ENCODE peak calls at places on chromosomes 3 and 15, in seven cellular contexts. One of them, this sample, is unnamed.
A peak's percentile ranks its signal among the peaks of the same experiment; 100 is the strongest.

GRCh38 chr3:94308767-94309166 is 245.9 kb downstream of the NSUN3 start:
- DNase-seq in NCI-H510A treated with DMSO at 0.1 percent for 48 hours: no peak
- DNase-seq in activated T-helper 1 cell treated with anti-CD3 and anti-CD28 coated beads, Interleukin-12 subunit alpha, Interleukin-12 subunit beta, Interleukin-2, Interleukin-4 antibody, amounts not matched to agents 30 ng/mL and 10 ng/mL and 1 ng/mL, durations not matched to agents 14 hours and 24 hours and 36 hours: no peak
- DNase-seq in GM13976: no peak
- DNase-seq in OCI-LY7: no peak
- DNase-seq in T-helper 1 cell: no peak
- DNase-seq in hepatic stellate cell: no peak
- DNase-seq in this sample: no peak

GRCh38 chr3:195809291-195809785 is 2.4 kb downstream of the MUC4 start:
- DNase-seq in NCI-H510A treated with DMSO at 0.1 percent for 48 hours: no peak
- DNase-seq in GM13976: no peak
- DNase-seq in hepatic stellate cell: no peak
- DNase-seq in T-helper 1 cell: no peak
- DNase-seq in OCI-LY7: no peak
- DNase-seq in activated T-helper 1 cell treated with anti-CD3 and anti-CD28 coated beads, Interleukin-12 subunit alpha, Interleukin-12 subunit beta, Interleukin-2, Interleukin-4 antibody, amounts not matched to agents 30 ng/mL and 10 ng/mL and 1 ng/mL, durations not matched to agents 14 hours and 24 hours and 36 hours: no peak
- DNase-seq in this sample: no peak

GRCh38 chr3:23552506-23552905 is 253.2 kb upstream of the UBE2E1 start:
- DNase-seq in hepatic stellate cell: no peak
- DNase-seq in NCI-H510A treated with DMSO at 0.1 percent for 48 hours: no peak
- DNase-seq in GM13976: no peak
- DNase-seq in activated T-helper 1 cell treated with anti-CD3 and anti-CD28 coated beads, Interleukin-12 subunit alpha, Interleukin-12 subunit beta, Interleukin-2, Interleukin-4 antibody, amounts not matched to agents 30 ng/mL and 10 ng/mL and 1 ng/mL, durations not matched to agents 14 hours and 24 hours and 36 hours: no peak
- DNase-seq in OCI-LY7: no peak
- DNase-seq in T-helper 1 cell: no peak
- DNase-seq in this sample: no peak

GRCh38 chr3:134059680-134060560 is 30.2 kb upstream of the SLCO2A1 start:
- DNase-seq in hepatic stellate cell: no peak
- DNase-seq in OCI-LY7: no peak
- DNase-seq in NCI-H510A treated with DMSO at 0.1 percent for 48 hours: no peak
- DNase-seq in GM13976: no peak
- DNase-seq in activated T-helper 1 cell treated with anti-CD3 and anti-CD28 coated beads, Interleukin-12 subunit alpha, Interleukin-12 subunit beta, Interleukin-2, Interleukin-4 antibody, amounts not matched to agents 30 ng/mL and 10 ng/mL and 1 ng/mL, durations not matched to agents 14 hours and 24 hours and 36 hours: no peak
- DNase-seq in T-helper 1 cell: no peak
- DNase-seq in this sample: no peak

GRCh38 chr3:115100172-115100571 is 46.9 kb downstream of the ZBTB20 start:
- DNase-seq in hepatic stellate cell: no peak
- DNase-seq in GM13976: no peak
- DNase-seq in activated T-helper 1 cell treated with anti-CD3 and anti-CD28 coated beads, Interleukin-12 subunit alpha, Interleukin-12 subunit beta, Interleukin-2, Interleukin-4 antibody, amounts not matched to agents 30 ng/mL and 10 ng/mL and 1 ng/mL, durations not matched to agents 14 hours and 24 hours and 36 hours: peak; percentile 10
- DNase-seq in T-helper 1 cell: peak; percentile 0
- DNase-seq in OCI-LY7: peak; percentile 53
- DNase-seq in NCI-H510A treated with DMSO at 0.1 percent for 48 hours: peak; percentile 84
- DNase-seq in this sample: peak; percentile 20

GRCh38 chr15:68487087-68487843 is 55.3 kb upstream of the ITGA11 start:
- DNase-seq in GM13976: no peak
- DNase-seq in T-helper 1 cell: no peak
- DNase-seq in activated T-helper 1 cell treated with anti-CD3 and anti-CD28 coated beads, Interleukin-12 subunit alpha, Interleukin-12 subunit beta, Interleukin-2, Interleukin-4 antibody, amounts not matched to agents 30 ng/mL and 10 ng/mL and 1 ng/mL, durations not matched to agents 14 hours and 24 hours and 36 hours: no peak
- DNase-seq in NCI-H510A treated with DMSO at 0.1 percent for 48 hours: no peak
- DNase-seq in OCI-LY7: no peak
- DNase-seq in hepatic stellate cell: peak; percentile 57
- DNase-seq in this sample: no peak

GRCh38 chr3:39050020-39050419 is 1.7 kb downstream of the SCN11A start:
- DNase-seq in T-helper 1 cell: no peak
- DNase-seq in hepatic stellate cell: no peak
- DNase-seq in activated T-helper 1 cell treated with anti-CD3 and anti-CD28 coated beads, Interleukin-12 subunit alpha, Interleukin-12 subunit beta, Interleukin-2, Interleukin-4 antibody, amounts not matched to agents 30 ng/mL and 10 ng/mL and 1 ng/mL, durations not matched to agents 14 hours and 24 hours and 36 hours: no peak
- DNase-seq in OCI-LY7: peak; percentile 17
- DNase-seq in NCI-H510A treated with DMSO at 0.1 percent for 48 hours: no peak
- DNase-seq in GM13976: no peak
- DNase-seq in this sample: no peak

GRCh38 chr3:188929138-188929537 is 242.6 kb upstream of the TPRG1 start:
- DNase-seq in OCI-LY7: no peak
- DNase-seq in T-helper 1 cell: no peak
- DNase-seq in activated T-helper 1 cell treated with anti-CD3 and anti-CD28 coated beads, Interleukin-12 subunit alpha, Interleukin-12 subunit beta, Interleukin-2, Interleukin-4 antibody, amounts not matched to agents 30 ng/mL and 10 ng/mL and 1 ng/mL, durations not matched to agents 14 hours and 24 hours and 36 hours: no peak
- DNase-seq in GM13976: no peak
- DNase-seq in hepatic stellate cell: no peak
- DNase-seq in NCI-H510A treated with DMSO at 0.1 percent for 48 hours: peak; percentile 55
- DNase-seq in this sample: no peak

GRCh38 chr15:23599053-23599452 is 33.6 kb downstream of the MKRN3 start:
- DNase-seq in OCI-LY7: no peak
- DNase-seq in GM13976: no peak
- DNase-seq in hepatic stellate cell: no peak
- DNase-seq in activated T-helper 1 cell treated with anti-CD3 and anti-CD28 coated beads, Interleukin-12 subunit alpha, Interleukin-12 subunit beta, Interleukin-2, Interleukin-4 antibody, amounts not matched to agents 30 ng/mL and 10 ng/mL and 1 ng/mL, durations not matched to agents 14 hours and 24 hours and 36 hours: no peak
- DNase-seq in NCI-H510A treated with DMSO at 0.1 percent for 48 hours: no peak
- DNase-seq in T-helper 1 cell: no peak
- DNase-seq in this sample: no peak

GRCh38 chr3:161203485-161204098 is 17.5 kb upstream of the NMD3 start:
- DNase-seq in activated T-helper 1 cell treated with anti-CD3 and anti-CD28 coated beads, Interleukin-12 subunit alpha, Interleukin-12 subunit beta, Interleukin-2, Interleukin-4 antibody, amounts not matched to agents 30 ng/mL and 10 ng/mL and 1 ng/mL, durations not matched to agents 14 hours and 24 hours and 36 hours: no peak
- DNase-seq in hepatic stellate cell: no peak
- DNase-seq in OCI-LY7: no peak
- DNase-seq in NCI-H510A treated with DMSO at 0.1 percent for 48 hours: no peak
- DNase-seq in T-helper 1 cell: no peak
- DNase-seq in GM13976: no peak
- DNase-seq in this sample: no peak

GRCh38 chr3:188206787-188207186 is 52.8 kb downstream of the LPP start:
- DNase-seq in T-helper 1 cell: no peak
- DNase-seq in hepatic stellate cell: no peak
- DNase-seq in GM13976: no peak
- DNase-seq in activated T-helper 1 cell treated with anti-CD3 and anti-CD28 coated beads, Interleukin-12 subunit alpha, Interleukin-12 subunit beta, Interleukin-2, Interleukin-4 antibody, amounts not matched to agents 30 ng/mL and 10 ng/mL and 1 ng/mL, durations not matched to agents 14 hours and 24 hours and 36 hours: no peak
- DNase-seq in OCI-LY7: no peak
- DNase-seq in NCI-H510A treated with DMSO at 0.1 percent for 48 hours: no peak
- DNase-seq in this sample: no peak

GRCh38 chr3:141644931-141645330 is 93.2 kb upstream of the RNF7 start:
- DNase-seq in activated T-helper 1 cell treated with anti-CD3 and anti-CD28 coated beads, Interleukin-12 subunit alpha, Interleukin-12 subunit beta, Interleukin-2, Interleukin-4 antibody, amounts not matched to agents 30 ng/mL and 10 ng/mL and 1 ng/mL, durations not matched to agents 14 hours and 24 hours and 36 hours: peak; percentile 51
- DNase-seq in hepatic stellate cell: peak; percentile 45
- DNase-seq in OCI-LY7: peak; percentile 70
- DNase-seq in NCI-H510A treated with DMSO at 0.1 percent for 48 hours: no peak
- DNase-seq in T-helper 1 cell: peak; percentile 56
- DNase-seq in GM13976: peak; percentile 76
- DNase-seq in this sample: peak; percentile 9

GRCh38 chr15:66815322-66815721 is 113.3 kb downstream of the SMAD6 start:
- DNase-seq in hepatic stellate cell: peak; percentile 66
- DNase-seq in activated T-helper 1 cell treated with anti-CD3 and anti-CD28 coated beads, Interleukin-12 subunit alpha, Interleukin-12 subunit beta, Interleukin-2, Interleukin-4 antibody, amounts not matched to agents 30 ng/mL and 10 ng/mL and 1 ng/mL, durations not matched to agents 14 hours and 24 hours and 36 hours: no peak
- DNase-seq in GM13976: no peak
- DNase-seq in T-helper 1 cell: no peak
- DNase-seq in OCI-LY7: no peak
- DNase-seq in NCI-H510A treated with DMSO at 0.1 percent for 48 hours: no peak
- DNase-seq in this sample: no peak

GRCh38 chr15:66655997-66656396 is 46.0 kb upstream of the SMAD6 start:
- DNase-seq in GM13976: no peak
- DNase-seq in hepatic stellate cell: peak; percentile 44
- DNase-seq in T-helper 1 cell: no peak
- DNase-seq in NCI-H510A treated with DMSO at 0.1 percent for 48 hours: no peak
- DNase-seq in activated T-helper 1 cell treated with anti-CD3 and anti-CD28 coated beads, Interleukin-12 subunit alpha, Interleukin-12 subunit beta, Interleukin-2, Interleukin-4 antibody, amounts not matched to agents 30 ng/mL and 10 ng/mL and 1 ng/mL, durations not matched to agents 14 hours and 24 hours and 36 hours: no peak
- DNase-seq in OCI-LY7: no peak
- DNase-seq in this sample: no peak

GRCh38 chr3:16430717-16431630 is 82.5 kb downstream of the RFTN1 start:
- DNase-seq in hepatic stellate cell: no peak
- DNase-seq in activated T-helper 1 cell treated with anti-CD3 and anti-CD28 coated beads, Interleukin-12 subunit alpha, Interleukin-12 subunit beta, Interleukin-2, Interleukin-4 antibody, amounts not matched to agents 30 ng/mL and 10 ng/mL and 1 ng/mL, durations not matched to agents 14 hours and 24 hours and 36 hours: no peak
- DNase-seq in T-helper 1 cell: no peak
- DNase-seq in NCI-H510A treated with DMSO at 0.1 percent for 48 hours: no peak
- DNase-seq in OCI-LY7: peak; percentile 98
- DNase-seq in GM13976: no peak
- DNase-seq in this sample: no peak

GRCh38 chr3:10437272-10437994 is 68.0 kb downstream of the ATP2B2 start:
- DNase-seq in OCI-LY7: no peak
- DNase-seq in NCI-H510A treated with DMSO at 0.1 percent for 48 hours: no peak
- DNase-seq in hepatic stellate cell: peak; percentile 71
- DNase-seq in T-helper 1 cell: peak; percentile 36
- DNase-seq in GM13976: peak; percentile 77
- DNase-seq in activated T-helper 1 cell treated with anti-CD3 and anti-CD28 coated beads, Interleukin-12 subunit alpha, Interleukin-12 subunit beta, Interleukin-2, Interleukin-4 antibody, amounts not matched to agents 30 ng/mL and 10 ng/mL and 1 ng/mL, durations not matched to agents 14 hours and 24 hours and 36 hours: peak; percentile 58
- DNase-seq in this sample: peak; percentile 34

GRCh38 chr3:14324224-14324944 is 78.0 kb upstream of the SLC6A6 start:
- DNase-seq in hepatic stellate cell: peak; percentile 64
- DNase-seq in T-helper 1 cell: no peak
- DNase-seq in GM13976: no peak
- DNase-seq in activated T-helper 1 cell treated with anti-CD3 and anti-CD28 coated beads, Interleukin-12 subunit alpha, Interleukin-12 subunit beta, Interleukin-2, Interleukin-4 antibody, amounts not matched to agents 30 ng/mL and 10 ng/mL and 1 ng/mL, durations not matched to agents 14 hours and 24 hours and 36 hours: no peak
- DNase-seq in OCI-LY7: no peak
- DNase-seq in NCI-H510A treated with DMSO at 0.1 percent for 48 hours: no peak
- DNase-seq in this sample: no peak

GRCh38 chr15:72609862-72610261 is 44.6 kb upstream of the GOLGA6B start:
- DNase-seq in T-helper 1 cell: no peak
- DNase-seq in NCI-H510A treated with DMSO at 0.1 percent for 48 hours: no peak
- DNase-seq in hepatic stellate cell: no peak
- DNase-seq in OCI-LY7: no peak
- DNase-seq in activated T-helper 1 cell treated with anti-CD3 and anti-CD28 coated beads, Interleukin-12 subunit alpha, Interleukin-12 subunit beta, Interleukin-2, Interleukin-4 antibody, amounts not matched to agents 30 ng/mL and 10 ng/mL and 1 ng/mL, durations not matched to agents 14 hours and 24 hours and 36 hours: no peak
- DNase-seq in GM13976: no peak
- DNase-seq in this sample: no peak

GRCh38 chr3:189821251-189821650 is 190.1 kb downstream of the TP63 start:
- DNase-seq in hepatic stellate cell: no peak
- DNase-seq in T-helper 1 cell: no peak
- DNase-seq in OCI-LY7: no peak
- DNase-seq in NCI-H510A treated with DMSO at 0.1 percent for 48 hours: no peak
- DNase-seq in activated T-helper 1 cell treated with anti-CD3 and anti-CD28 coated beads, Interleukin-12 subunit alpha, Interleukin-12 subunit beta, Interleukin-2, Interleukin-4 antibody, amounts not matched to agents 30 ng/mL and 10 ng/mL and 1 ng/mL, durations not matched to agents 14 hours and 24 hours and 36 hours: no peak
- DNase-seq in GM13976: no peak
- DNase-seq in this sample: no peak

GRCh38 chr3:171255236-171255806 is 204.9 kb downstream of the TNIK start:
- DNase-seq in OCI-LY7: peak; percentile 81
- DNase-seq in activated T-helper 1 cell treated with anti-CD3 and anti-CD28 coated beads, Interleukin-12 subunit alpha, Interleukin-12 subunit beta, Interleukin-2, Interleukin-4 antibody, amounts not matched to agents 30 ng/mL and 10 ng/mL and 1 ng/mL, durations not matched to agents 14 hours and 24 hours and 36 hours: no peak
- DNase-seq in hepatic stellate cell: no peak
- DNase-seq in GM13976: peak; percentile 38
- DNase-seq in T-helper 1 cell: no peak
- DNase-seq in NCI-H510A treated with DMSO at 0.1 percent for 48 hours: peak; percentile 39
- DNase-seq in this sample: no peak

GRCh38 chr3:99394831-99395733 is 243.3 kb upstream of the COL8A1 start:
- DNase-seq in OCI-LY7: no peak
- DNase-seq in hepatic stellate cell: no peak
- DNase-seq in NCI-H510A treated with DMSO at 0.1 percent for 48 hours: no peak
- DNase-seq in activated T-helper 1 cell treated with anti-CD3 and anti-CD28 coated beads, Interleukin-12 subunit alpha, Interleukin-12 subunit beta, Interleukin-2, Interleukin-4 antibody, amounts not matched to agents 30 ng/mL and 10 ng/mL and 1 ng/mL, durations not matched to agents 14 hours and 24 hours and 36 hours: no peak
- DNase-seq in GM13976: no peak
- DNase-seq in T-helper 1 cell: no peak
- DNase-seq in this sample: no peak

GRCh38 chr3:55198554-55198953 is 270.7 kb upstream of the LRTM1 start:
- DNase-seq in activated T-helper 1 cell treated with anti-CD3 and anti-CD28 coated beads, Interleukin-12 subunit alpha, Interleukin-12 subunit beta, Interleukin-2, Interleukin-4 antibody, amounts not matched to agents 30 ng/mL and 10 ng/mL and 1 ng/mL, durations not matched to agents 14 hours and 24 hours and 36 hours: no peak
- DNase-seq in OCI-LY7: no peak
- DNase-seq in T-helper 1 cell: no peak
- DNase-seq in GM13976: no peak
- DNase-seq in hepatic stellate cell: peak; percentile 75
- DNase-seq in NCI-H510A treated with DMSO at 0.1 percent for 48 hours: no peak
- DNase-seq in this sample: no peak

GRCh38 chr3:196599734-196600128 is 31.3 kb downstream of the FBXO45 start:
- DNase-seq in OCI-LY7: no peak
- DNase-seq in hepatic stellate cell: no peak
- DNase-seq in NCI-H510A treated with DMSO at 0.1 percent for 48 hours: no peak
- DNase-seq in T-helper 1 cell: no peak
- DNase-seq in activated T-helper 1 cell treated with anti-CD3 and anti-CD28 coated beads, Interleukin-12 subunit alpha, Interleukin-12 subunit beta, Interleukin-2, Interleukin-4 antibody, amounts not matched to agents 30 ng/mL and 10 ng/mL and 1 ng/mL, durations not matched to agents 14 hours and 24 hours and 36 hours: no peak
- DNase-seq in GM13976: no peak
- DNase-seq in this sample: no peak

GRCh38 chr3:48694610-48695051 is 8.9 kb upstream of the NCKIPSD start:
- DNase-seq in activated T-helper 1 cell treated with anti-CD3 and anti-CD28 coated beads, Interleukin-12 subunit alpha, Interleukin-12 subunit beta, Interleukin-2, Interleukin-4 antibody, amounts not matched to agents 30 ng/mL and 10 ng/mL and 1 ng/mL, durations not matched to agents 14 hours and 24 hours and 36 hours: no peak
- DNase-seq in OCI-LY7: no peak
- DNase-seq in NCI-H510A treated with DMSO at 0.1 percent for 48 hours: no peak
- DNase-seq in hepatic stellate cell: peak; percentile 87
- DNase-seq in T-helper 1 cell: no peak
- DNase-seq in GM13976: no peak
- DNase-seq in this sample: no peak

GRCh38 chr3:56691165-56692000 is 8.3 kb upstream of the TASOR start:
- DNase-seq in T-helper 1 cell: no peak
- DNase-seq in NCI-H510A treated with DMSO at 0.1 percent for 48 hours: no peak
- DNase-seq in OCI-LY7: no peak
- DNase-seq in hepatic stellate cell: no peak
- DNase-seq in GM13976: no peak
- DNase-seq in activated T-helper 1 cell treated with anti-CD3 and anti-CD28 coated beads, Interleukin-12 subunit alpha, Interleukin-12 subunit beta, Interleukin-2, Interleukin-4 antibody, amounts not matched to agents 30 ng/mL and 10 ng/mL and 1 ng/mL, durations not matched to agents 14 hours and 24 hours and 36 hours: no peak
- DNase-seq in this sample: no peak

GRCh38 chr3:87367752-87368151 is 91.4 kb upstream of the POU1F1 start:
- DNase-seq in hepatic stellate cell: no peak
- DNase-seq in OCI-LY7: no peak
- DNase-seq in activated T-helper 1 cell treated with anti-CD3 and anti-CD28 coated beads, Interleukin-12 subunit alpha, Interleukin-12 subunit beta, Interleukin-2, Interleukin-4 antibody, amounts not matched to agents 30 ng/mL and 10 ng/mL and 1 ng/mL, durations not matched to agents 14 hours and 24 hours and 36 hours: no peak
- DNase-seq in GM13976: no peak
- DNase-seq in NCI-H510A treated with DMSO at 0.1 percent for 48 hours: peak; percentile 41
- DNase-seq in T-helper 1 cell: no peak
- DNase-seq in this sample: no peak

GRCh38 chr3:31170932-31171670 is 276.6 kb upstream of the GADL1 start:
- DNase-seq in OCI-LY7: no peak
- DNase-seq in GM13976: no peak
- DNase-seq in activated T-helper 1 cell treated with anti-CD3 and anti-CD28 coated beads, Interleukin-12 subunit alpha, Interleukin-12 subunit beta, Interleukin-2, Interleukin-4 antibody, amounts not matched to agents 30 ng/mL and 10 ng/mL and 1 ng/mL, durations not matched to agents 14 hours and 24 hours and 36 hours: no peak
- DNase-seq in NCI-H510A treated with DMSO at 0.1 percent for 48 hours: no peak
- DNase-seq in hepatic stellate cell: peak; percentile 63
- DNase-seq in T-helper 1 cell: no peak
- DNase-seq in this sample: no peak

GRCh38 chr15:65916664-65917406 is 47.5 kb downstream of the RAB11A start:
- DNase-seq in OCI-LY7: peak; percentile 35
- DNase-seq in GM13976: peak; percentile 87
- DNase-seq in NCI-H510A treated with DMSO at 0.1 percent for 48 hours: peak; percentile 65
- DNase-seq in activated T-helper 1 cell treated with anti-CD3 and anti-CD28 coated beads, Interleukin-12 subunit alpha, Interleukin-12 subunit beta, Interleukin-2, Interleukin-4 antibody, amounts not matched to agents 30 ng/mL and 10 ng/mL and 1 ng/mL, durations not matched to agents 14 hours and 24 hours and 36 hours: peak; percentile 71
- DNase-seq in hepatic stellate cell: peak; percentile 86
- DNase-seq in T-helper 1 cell: no peak
- DNase-seq in this sample: no peak

GRCh38 chr3:77041156-77041696 is 1.3 kb downstream of the ROBO2 start:
- DNase-seq in NCI-H510A treated with DMSO at 0.1 percent for 48 hours: no peak
- DNase-seq in hepatic stellate cell: no peak
- DNase-seq in GM13976: no peak
- DNase-seq in T-helper 1 cell: no peak
- DNase-seq in activated T-helper 1 cell treated with anti-CD3 and anti-CD28 coated beads, Interleukin-12 subunit alpha, Interleukin-12 subunit beta, Interleukin-2, Interleukin-4 antibody, amounts not matched to agents 30 ng/mL and 10 ng/mL and 1 ng/mL, durations not matched to agents 14 hours and 24 hours and 36 hours: no peak
- DNase-seq in OCI-LY7: no peak
- DNase-seq in this sample: no peak

GRCh38 chr3:183911763-183912506 is 27.3 kb upstream of the PARL start:
- DNase-seq in NCI-H510A treated with DMSO at 0.1 percent for 48 hours: no peak
- DNase-seq in activated T-helper 1 cell treated with anti-CD3 and anti-CD28 coated beads, Interleukin-12 subunit alpha, Interleukin-12 subunit beta, Interleukin-2, Interleukin-4 antibody, amounts not matched to agents 30 ng/mL and 10 ng/mL and 1 ng/mL, durations not matched to agents 14 hours and 24 hours and 36 hours: no peak
- DNase-seq in T-helper 1 cell: no peak
- DNase-seq in OCI-LY7: no peak
- DNase-seq in GM13976: no peak
- DNase-seq in hepatic stellate cell: no peak
- DNase-seq in this sample: no peak

GRCh38 chr3:99981138-99981537 is 133.2 kb downstream of the FILIP1L start:
- DNase-seq in hepatic stellate cell: no peak
- DNase-seq in T-helper 1 cell: no peak
- DNase-seq in GM13976: no peak
- DNase-seq in activated T-helper 1 cell treated with anti-CD3 and anti-CD28 coated beads, Interleukin-12 subunit alpha, Interleukin-12 subunit beta, Interleukin-2, Interleukin-4 antibody, amounts not matched to agents 30 ng/mL and 10 ng/mL and 1 ng/mL, durations not matched to agents 14 hours and 24 hours and 36 hours: no peak
- DNase-seq in OCI-LY7: no peak
- DNase-seq in NCI-H510A treated with DMSO at 0.1 percent for 48 hours: no peak
- DNase-seq in this sample: no peak

GRCh38 chr15:66748320-66748779 is 46.3 kb downstream of the SMAD6 start:
- DNase-seq in activated T-helper 1 cell treated with anti-CD3 and anti-CD28 coated beads, Interleukin-12 subunit alpha, Interleukin-12 subunit beta, Interleukin-2, Interleukin-4 antibody, amounts not matched to agents 30 ng/mL and 10 ng/mL and 1 ng/mL, durations not matched to agents 14 hours and 24 hours and 36 hours: no peak
- DNase-seq in OCI-LY7: no peak
- DNase-seq in NCI-H510A treated with DMSO at 0.1 percent for 48 hours: no peak
- DNase-seq in hepatic stellate cell: peak; percentile 74
- DNase-seq in T-helper 1 cell: no peak
- DNase-seq in GM13976: no peak
- DNase-seq in this sample: no peak

GRCh38 chr3:126959921-126960603 is 22.9 kb upstream of the PLXNA1 start:
- DNase-seq in NCI-H510A treated with DMSO at 0.1 percent for 48 hours: no peak
- DNase-seq in T-helper 1 cell: no peak
- DNase-seq in GM13976: no peak
- DNase-seq in OCI-LY7: no peak
- DNase-seq in hepatic stellate cell: no peak
- DNase-seq in activated T-helper 1 cell treated with anti-CD3 and anti-CD28 coated beads, Interleukin-12 subunit alpha, Interleukin-12 subunit beta, Interleukin-2, Interleukin-4 antibody, amounts not matched to agents 30 ng/mL and 10 ng/mL and 1 ng/mL, durations not matched to agents 14 hours and 24 hours and 36 hours: no peak
- DNase-seq in this sample: no peak

GRCh38 chr15:85589873-85590272 is 204.9 kb downstream of the KLHL25 start:
- DNase-seq in activated T-helper 1 cell treated with anti-CD3 and anti-CD28 coated beads, Interleukin-12 subunit alpha, Interleukin-12 subunit beta, Interleukin-2, Interleukin-4 antibody, amounts not matched to agents 30 ng/mL and 10 ng/mL and 1 ng/mL, durations not matched to agents 14 hours and 24 hours and 36 hours: no peak
- DNase-seq in OCI-LY7: no peak
- DNase-seq in NCI-H510A treated with DMSO at 0.1 percent for 48 hours: no peak
- DNase-seq in hepatic stellate cell: no peak
- DNase-seq in GM13976: no peak
- DNase-seq in T-helper 1 cell: no peak
- DNase-seq in this sample: no peak